ENCODE peak calls at places on chromosome 4, in four cellular contexts. One of them, this sample, is unnamed.

GRCh38 chr4:7761720-7762119 is 177.9 kb downstream of the AFAP1 start:
- DNase-seq in omental fat pad: peak
- DNase-seq in A673: peak
- DNase-seq in B cell: no peak
- DNase-seq in this sample: peak

GRCh38 chr4:128386761-128387599 is 99.4 kb upstream of the PGRMC2 start:
- DNase-seq in A673: peak
- DNase-seq in B cell: no peak
- DNase-seq in omental fat pad: peak
- DNase-seq in this sample: peak

GRCh38 chr4:150139297-150139696 is 61.1 kb downstream of the DCLK2 start:
- DNase-seq in A673: no peak
- DNase-seq in B cell: no peak
- DNase-seq in omental fat pad: no peak
- DNase-seq in this sample: no peak

GRCh38 chr4:53477038-53477565 is 99.7 kb downstream of the FIP1L1 start:
- DNase-seq in omental fat pad: no peak
- DNase-seq in A673: no peak
- DNase-seq in B cell: no peak
- DNase-seq in this sample: peak

GRCh38 chr4:151473521-151474097 is 64.6 kb downstream of the FHIP1A start:
- DNase-seq in A673: no peak
- DNase-seq in omental fat pad: no peak
- DNase-seq in B cell: no peak
- DNase-seq in this sample: no peak

GRCh38 chr4:143559757-143560147 is 46.2 kb downstream of the SMARCA5 start:
- DNase-seq in A673: no peak
- DNase-seq in B cell: peak
- DNase-seq in omental fat pad: no peak
- DNase-seq in this sample: no peak

GRCh38 chr4:94446386-94446785 is 5.4 kb upstream of the PDLIM5 start:
- DNase-seq in omental fat pad: no peak
- DNase-seq in A673: no peak
- DNase-seq in B cell: no peak
- DNase-seq in this sample: peak

GRCh38 chr4:81913427-81913878 is 441.7 kb upstream of the RASGEF1B start:
- DNase-seq in omental fat pad: no peak
- DNase-seq in B cell: peak
- DNase-seq in A673: peak
- DNase-seq in this sample: peak

GRCh38 chr4:15809058-15809457 is 30.9 kb downstream of the CD38 start:
- DNase-seq in B cell: no peak
- DNase-seq in A673: no peak
- DNase-seq in omental fat pad: no peak
- DNase-seq in this sample: no peak

GRCh38 chr4:121243476-121243875 is 79.4 kb upstream of the TNIP3 start:
- DNase-seq in A673: no peak
- DNase-seq in omental fat pad: no peak
- DNase-seq in B cell: no peak
- DNase-seq in this sample: no peak

GRCh38 chr4:138796761-138797160 is 218.8 kb upstream of the NOCT start:
- DNase-seq in B cell: no peak
- DNase-seq in A673: no peak
- DNase-seq in omental fat pad: no peak
- DNase-seq in this sample: no peak

GRCh38 chr4:169059294-169060201 is 49.5 kb upstream of the CBR4 start:
- DNase-seq in B cell: no peak
- DNase-seq in A673: no peak
- DNase-seq in omental fat pad: no peak
- DNase-seq in this sample: no peak

GRCh38 chr4:80336582-80336981 is 1.1 kb downstream of the CFAP299 start:
- DNase-seq in B cell: no peak
- DNase-seq in omental fat pad: no peak
- DNase-seq in A673: no peak
- DNase-seq in this sample: peak

GRCh38 chr4:88514557-88515511 is 8.7 kb downstream of the PYURF start:
- DNase-seq in B cell: no peak
- DNase-seq in omental fat pad: no peak
- DNase-seq in A673: no peak
- DNase-seq in this sample: no peak

GRCh38 chr4:129355031-129355430 is 259.1 kb downstream of the C4orf33 start:
- DNase-seq in A673: no peak
- DNase-seq in omental fat pad: no peak
- DNase-seq in B cell: no peak
- DNase-seq in this sample: no peak

GRCh38 chr4:188396037-188396436 is 256.8 kb downstream of the TRIML1 start:
- DNase-seq in A673: no peak
- DNase-seq in omental fat pad: no peak
- DNase-seq in B cell: no peak
- DNase-seq in this sample: no peak

GRCh38 chr4:128528793-128529553 is 241.4 kb upstream of the PGRMC2 start:
- DNase-seq in A673: peak
- DNase-seq in B cell: no peak
- DNase-seq in omental fat pad: no peak
- DNase-seq in this sample: peak

GRCh38 chr4:26993967-26994366 is 133.3 kb downstream of the STIM2 start:
- DNase-seq in B cell: no peak
- DNase-seq in omental fat pad: no peak
- DNase-seq in A673: no peak
- DNase-seq in this sample: no peak

GRCh38 chr4:8727131-8727530 is 134.6 kb downstream of the CPZ start:
- DNase-seq in omental fat pad: no peak
- DNase-seq in A673: no peak
- DNase-seq in B cell: no peak
- DNase-seq in this sample: no peak

GRCh38 chr4:16439003-16439402 is 212.7 kb upstream of the TAPT1 start:
- DNase-seq in B cell: no peak
- DNase-seq in A673: no peak
- DNase-seq in omental fat pad: no peak
- DNase-seq in this sample: no peak

GRCh38 chr4:79257953-79258613 is 67.8 kb downstream of the NAA11 start:
- DNase-seq in A673: no peak
- DNase-seq in B cell: no peak
- DNase-seq in omental fat pad: no peak
- DNase-seq in this sample: no peak

GRCh38 chr4:86160423-86160822 is 199.4 kb downstream of the MAPK10 start:
- DNase-seq in B cell: no peak
- DNase-seq in A673: no peak
- DNase-seq in omental fat pad: no peak
- DNase-seq in this sample: no peak

GRCh38 chr4:184284742-184285141 is 67.1 kb upstream of the ENPP6 start:
- DNase-seq in omental fat pad: no peak
- DNase-seq in A673: no peak
- DNase-seq in B cell: no peak
- DNase-seq in this sample: no peak

GRCh38 chr4:95085118-95085833 is 327.5 kb downstream of the BMPR1B start:
- DNase-seq in B cell: no peak
- DNase-seq in omental fat pad: no peak
- DNase-seq in A673: no peak
- DNase-seq in this sample: no peak

GRCh38 chr4:3145251-3145908 is 70.9 kb downstream of the HTT start:
- DNase-seq in omental fat pad: no peak
- DNase-seq in A673: peak
- DNase-seq in B cell: no peak
- DNase-seq in this sample: no peak

GRCh38 chr4:98474408-98474844 is 184.0 kb downstream of the TSPAN5 start:
- DNase-seq in A673: no peak
- DNase-seq in B cell: no peak
- DNase-seq in omental fat pad: no peak
- DNase-seq in this sample: peak

GRCh38 chr4:39032218-39033085 is at the start of gene TMEM156:
- DNase-seq in A673: no peak
- DNase-seq in B cell: peak
- DNase-seq in omental fat pad: no peak
- DNase-seq in this sample: peak

GRCh38 chr4:38565271-38566199 is 98.5 kb upstream of the KLF3 start:
- DNase-seq in B cell: no peak
- DNase-seq in A673: no peak
- DNase-seq in omental fat pad: no peak
- DNase-seq in this sample: peak